ENCODE peak calls at places on chromosomes 2 and 18, in six cellular contexts. Q is NCI-H524, X is activated B cell treated with CpG ODN at 0.5 μM for 24 hours, B is epithelial cell of esophagus, N is NCI-H1694, K is heart left ventricle. I is an unnamed sample.

GRCh38 chr2:2012505-2012904 is 268.2 kb upstream of the PXDN start:
- DNase-seq in Q (no peak), X (no peak), B (no peak), N (no peak), K (peak), I (no peak)

GRCh38 chr2:218733615-218734021 is 23.0 kb downstream of the TTLL4 start:
- DNase-seq in Q (no peak), X (no peak), B (peak), N (no peak), K (no peak), I (peak)

GRCh38 chr2:31304831-31305230 is 70.9 kb downstream of the EHD3 start:
- DNase-seq in Q (peak), X (no peak), B (no peak), N (no peak), K (no peak), I (no peak)

GRCh38 chr18:21739604-21740473 is 753 bp upstream of the MIB1 start:
- DNase-seq in Q (no peak), X (no peak), B (no peak), N (no peak), K (peak), I (no peak)

GRCh38 chr18:48902856-48903601 is 47.7 kb downstream of the SMAD7 start:
- DNase-seq in Q (no peak), X (peak), B (no peak), N (no peak), K (peak), I (no peak)

GRCh38 chr2:168060956-168061750 is 186.2 kb downstream of the STK39 start:
- DNase-seq in Q (no peak), X (no peak), B (peak), N (no peak), K (no peak), I (peak)

GRCh38 chr2:128433911-128434550 is 115.4 kb upstream of the HS6ST1 start:
- DNase-seq in Q (no peak), X (no peak), B (no peak), N (no peak), K (peak), I (no peak)

GRCh38 chr2:175366814-175367213 is 185.3 kb upstream of the ATP5MC3 start:
- DNase-seq in Q (peak), X (no peak), B (peak), N (peak), K (peak), I (peak)

GRCh38 chr2:106098081-106098480 is 96.0 kb downstream of the UXS1 start:
- DNase-seq in Q (peak), X (no peak), B (peak), N (no peak), K (no peak), I (no peak)

GRCh38 chr2:144512421-144513272 is 7.3 kb downstream of the ZEB2 start:
- DNase-seq in Q (no peak), X (no peak), B (no peak), N (no peak), K (no peak), I (no peak)

GRCh38 chr2:19540739-19541503 is 182.5 kb upstream of the OSR1 start:
- DNase-seq in Q (no peak), X (no peak), B (peak), N (no peak), K (no peak), I (peak)

GRCh38 chr2:216897561-216898203 is 37.8 kb upstream of the TNP1 start:
- DNase-seq in Q (no peak), X (no peak), B (no peak), N (no peak), K (no peak), I (no peak)

GRCh38 chr2:120432293-120432975 is 86.5 kb downstream of the INHBB start:
- DNase-seq in Q (no peak), X (no peak), B (no peak), N (no peak), K (no peak), I (no peak)

GRCh38 chr18:12021077-12021476 is 39.8 kb downstream of the IMPA2 start:
- DNase-seq in Q (no peak), X (no peak), B (no peak), N (no peak), K (no peak), I (no peak)

GRCh38 chr2:218833023-218833609 is 1.5 kb upstream of the PRKAG3 start:
- DNase-seq in Q (no peak), X (no peak), B (no peak), N (no peak), K (no peak), I (no peak)

GRCh38 chr2:43144265-43144664 is 82.1 kb downstream of the ZFP36L2 start:
- DNase-seq in Q (no peak), X (no peak), B (no peak), N (no peak), K (no peak), I (no peak)

GRCh38 chr2:20496069-20496468 is 49.2 kb downstream of the RHOB start:
- DNase-seq in Q (no peak), X (no peak), B (peak), N (no peak), K (no peak), I (peak)

GRCh38 chr2:239544846-239545465 is 144.1 kb upstream of the HDAC4 start:
- DNase-seq in Q (no peak), X (no peak), B (no peak), N (no peak), K (no peak), I (no peak)

GRCh38 chr18:2617974-2618373 is 37.6 kb upstream of the SMCHD1 start:
- DNase-seq in Q (no peak), X (no peak), B (no peak), N (no peak), K (no peak), I (peak)

GRCh38 chr2:115880558-115880957 is 1438.1 kb downstream of the DPP10 start:
- DNase-seq in Q (no peak), X (no peak), B (no peak), N (no peak), K (no peak), I (no peak)

GRCh38 chr2:134665729-134666506 is 52.9 kb downstream of the TMEM163 start:
- DNase-seq in Q (peak), X (no peak), B (no peak), N (no peak), K (no peak), I (no peak)

GRCh38 chr2:241808701-241809382 is at the start of gene NEU4:
- DNase-seq in Q (no peak), X (no peak), B (no peak), N (no peak), K (no peak), I (no peak)

GRCh38 chr18:44920441-44920840 is 239.8 kb downstream of the SETBP1 start:
- DNase-seq in Q (no peak), X (no peak), B (no peak), N (no peak), K (no peak), I (no peak)

GRCh38 chr2:128421861-128422311 is 103.2 kb upstream of the HS6ST1 start:
- DNase-seq in Q (no peak), X (no peak), B (no peak), N (no peak), K (peak), I (no peak)

GRCh38 chr2:200447139-200447855 is 62.6 kb downstream of the KCTD18 start:
- DNase-seq in Q (no peak), X (no peak), B (no peak), N (no peak), K (no peak), I (no peak)

GRCh38 chr2:45577426-45577825 is 33.6 kb downstream of the SRBD1 start:
- DNase-seq in Q (no peak), X (no peak), B (no peak), N (no peak), K (no peak), I (no peak)

GRCh38 chr2:235098736-235099494 is 147.1 kb downstream of the SH3BP4 start:
- DNase-seq in Q (no peak), X (no peak), B (no peak), N (no peak), K (no peak), I (no peak)

GRCh38 chr2:61633250-61633649 is 95.1 kb upstream of the XPO1 start:
- DNase-seq in Q (no peak), X (no peak), B (no peak), N (no peak), K (no peak), I (no peak)

GRCh38 chr2:42196403-42197267 is 27.5 kb downstream of the EML4 start:
- DNase-seq in Q (peak), X (no peak), B (peak), N (peak), K (peak), I (peak)

GRCh38 chr18:63590368-63590767 is 3.2 kb downstream of the SERPINB13 start:
- DNase-seq in Q (no peak), X (no peak), B (no peak), N (no peak), K (no peak), I (peak)

GRCh38 chr2:168183308-168183997 is 63.9 kb downstream of the STK39 start:
- DNase-seq in Q (peak), X (no peak), B (no peak), N (no peak), K (no peak), I (no peak)

GRCh38 chr2:39379643-39380524 is 57.2 kb downstream of the MAP4K3 start:
- DNase-seq in Q (peak), X (no peak), B (peak), N (peak), K (no peak), I (peak)

GRCh38 chr2:114550895-114551793 is 108.7 kb downstream of the DPP10 start:
- DNase-seq in Q (peak), X (no peak), B (peak), N (peak), K (peak), I (peak)

GRCh38 chr18:74083071-74083954 is 64.3 kb downstream of the FBXO15 start:
- DNase-seq in Q (no peak), X (no peak), B (no peak), N (no peak), K (no peak), I (no peak)

I was measured in kidney tubule cell.